ENCODE peak calls at places on chromosomes 16 and 17, in four cellular contexts. Y is HFF-Myc, Q is vagina, R is left lung. A is an unnamed sample.

GRCh38 chr16:65214196-65214595 is 92.3 kb upstream of the CDH11 start:
- DNase-seq in Y (no peak), Q (no peak), R (no peak), A (no peak)

GRCh38 chr17:11645426-11645825 is 47.2 kb downstream of the DNAH9 start:
- DNase-seq in R (no peak), Y (no peak), Q (peak), A (no peak)

GRCh38 chr17:4175921-4176802 is 33.2 kb downstream of the CYB5D2 start:
- DNase-seq in Y (peak), R (no peak), Q (no peak), A (peak)

GRCh38 chr17:77729587-77729986 is 228.9 kb upstream of the TNRC6C start:
- DNase-seq in Y (no peak), R (no peak), Q (peak), A (no peak)

GRCh38 chr16:88342491-88342890 is 40.3 kb upstream of the ZNF469 start:
- DNase-seq in R (no peak), Y (no peak), Q (no peak), A (peak)

GRCh38 chr17:68627956-68628355 is 26.8 kb upstream of the FAM20A start:
- DNase-seq in Q (no peak), Y (no peak), R (no peak), A (no peak)

GRCh38 chr16:30711712-30712111 is 12.7 kb downstream of the SRCAP start:
- DNase-seq in R (no peak), Y (no peak), Q (no peak), A (no peak)

GRCh38 chr17:83200231-83200699 is 120.9 kb downstream of the METRNL start:
- DNase-seq in Q (no peak), R (peak), Y (no peak), A (peak)

GRCh38 chr16:58651965-58652348 is 22.3 kb upstream of the CNOT1 start:
- DNase-seq in Y (no peak), R (no peak), Q (no peak), A (no peak)

GRCh38 chr16:80852261-80852872 is 48.0 kb upstream of the CDYL2 start:
- DNase-seq in R (no peak), Q (no peak), Y (no peak), A (no peak)

GRCh38 chr16:76955629-76956028 is 235.4 kb upstream of the MON1B start:
- DNase-seq in Y (no peak), Q (no peak), R (no peak), A (no peak)

GRCh38 chr17:47957591-47958490 is at the start of gene PRR15L:
- DNase-seq in R (peak), Q (no peak), Y (no peak), A (no peak)

GRCh38 chr17:82780981-82781893 is 29.4 kb downstream of the TBCD start:
- DNase-seq in Q (no peak), R (no peak), Y (no peak), A (no peak)

GRCh38 chr17:28928061-28928460 is 23.3 kb downstream of the PHF12 start:
- DNase-seq in Q (no peak), R (no peak), Y (no peak), A (no peak)

GRCh38 chr17:50817142-50817751 is 18.1 kb upstream of the WFIKKN2 start:
- DNase-seq in Y (no peak), R (no peak), Q (no peak), A (peak)

GRCh38 chr16:31072540-31073072 is 1.4 kb downstream of the ZNF668 start:
- DNase-seq in Q (no peak), R (no peak), Y (no peak), A (no peak)

GRCh38 chr17:4978720-4979119 is 8.8 kb downstream of the CAMTA2 start:
- DNase-seq in Y (no peak), Q (no peak), R (no peak), A (no peak)

GRCh38 chr16:84159006-84159405 is 13.9 kb downstream of the DNAAF1 start:
- DNase-seq in Q (no peak), Y (no peak), R (no peak), A (no peak)

GRCh38 chr17:62625870-62626200 is 1.6 kb upstream of the MRC2 start:
- DNase-seq in Y (no peak), R (no peak), Q (no peak), A (no peak)

GRCh38 chr17:3828151-3828851 is 17.7 kb downstream of the NCBP3 start:
- DNase-seq in Q (no peak), R (no peak), Y (no peak), A (no peak)

GRCh38 chr17:17154981-17155380 is 51.2 kb downstream of the PLD6 start:
- DNase-seq in Q (no peak), Y (no peak), R (no peak), A (no peak)

DNA sequence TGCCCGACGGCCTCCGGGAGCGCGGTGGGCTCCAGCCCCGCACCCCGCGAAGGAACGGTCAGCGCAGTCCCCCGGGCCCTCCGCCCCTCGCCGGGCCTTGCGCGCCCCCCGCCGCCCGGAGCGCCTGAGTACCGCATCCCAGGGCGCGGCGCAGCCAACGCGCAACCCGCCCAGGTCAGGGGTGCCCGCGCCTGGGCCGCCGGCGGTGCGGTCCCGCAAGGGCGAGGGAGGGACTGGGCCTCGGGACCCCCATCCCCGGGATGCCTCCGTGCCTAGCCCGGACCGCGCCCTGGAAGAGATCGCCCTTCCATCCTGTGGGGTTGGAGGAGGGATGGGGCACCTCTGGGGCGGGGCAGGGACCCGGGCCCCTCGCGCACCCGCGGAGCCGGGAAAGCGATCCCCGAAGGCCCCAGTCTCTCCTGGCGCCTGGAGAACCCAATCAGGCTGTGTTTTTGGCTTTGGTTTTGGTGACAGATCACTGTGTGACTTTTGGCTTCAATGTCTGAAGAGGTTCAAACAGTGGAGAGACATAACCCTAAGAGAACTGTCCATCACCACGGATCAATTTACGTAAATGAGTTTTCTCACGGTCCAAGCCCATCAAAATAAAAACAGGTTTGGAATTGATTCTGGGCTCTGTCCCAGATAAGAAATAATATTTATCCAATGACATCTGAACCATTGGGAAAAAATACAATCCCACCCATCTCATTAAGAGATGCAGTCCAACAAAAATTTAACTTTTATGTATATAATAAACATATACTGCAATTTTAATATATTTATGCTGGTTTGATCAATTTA is 17.8 kb downstream of the ENPP7 start:
- DNase-seq in Y (no peak), Q (no peak), R (no peak), A (no peak)
- H3K4me3 ChIP-seq in Y (no peak), Q (no peak), R (no peak), A (no peak)

GRCh38 chr17:64994781-64995538 is 61.6 kb downstream of the GNA13 start:
- DNase-seq in R (no peak), Q (no peak), Y (no peak), A (no peak)

GRCh38 chr17:65000798-65001197 is 55.7 kb downstream of the GNA13 start:
- DNase-seq in Q (no peak), Y (no peak), R (no peak), A (no peak)

GRCh38 chr17:65001409-65002045 is 55.0 kb downstream of the GNA13 start:
- DNase-seq in Q (no peak), Y (no peak), R (no peak), A (no peak)

GRCh38 chr17:64994281-64994680 is 62.3 kb downstream of the GNA13 start:
- DNase-seq in Q (no peak), R (no peak), Y (no peak), A (no peak)

DNA sequence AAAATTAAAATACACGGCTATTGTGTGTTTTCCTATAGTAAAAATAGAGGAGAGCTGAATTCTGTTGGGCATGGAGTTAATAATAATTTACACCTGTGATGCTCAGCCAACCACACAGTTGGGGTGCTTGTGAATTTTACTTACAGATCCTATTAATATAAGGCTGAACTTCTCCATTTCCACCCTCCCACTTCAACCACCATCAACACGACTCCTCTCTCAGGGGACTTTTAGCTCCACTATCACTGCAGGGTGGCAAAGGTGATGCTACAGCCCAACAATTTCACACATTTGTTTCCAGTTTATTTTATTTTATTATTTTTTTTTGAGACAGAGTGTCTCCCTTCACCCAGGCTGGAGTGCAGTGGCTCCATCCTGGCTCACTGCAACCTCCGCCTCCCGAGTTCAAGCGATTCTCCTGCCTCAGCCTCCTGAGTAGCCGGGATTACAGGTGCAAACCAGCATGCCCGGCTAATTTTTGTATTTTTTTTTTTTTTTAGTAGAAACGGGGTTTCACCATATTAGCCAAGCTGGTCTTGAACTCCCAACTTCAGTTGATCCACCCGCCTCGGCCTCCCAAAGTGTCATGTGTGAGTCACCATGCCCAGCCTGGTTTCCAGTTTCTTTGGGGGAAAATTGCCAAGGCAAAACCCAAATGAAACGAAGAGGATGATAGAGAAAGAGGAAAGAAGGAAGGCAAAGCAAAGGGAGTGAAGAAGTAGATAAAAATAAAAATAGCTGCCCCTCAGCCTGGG is 57.9 kb downstream of the GNA13 start:
- DNase-seq in Q (no peak), R (no peak), Y (no peak), A (no peak)
- H3K4me3 ChIP-seq in Q (no peak), R (no peak), Y (no peak), A (no peak)

GRCh38 chr17:1627219-1627986 is 1.2 kb downstream of the SLC43A2 start:
- DNase-seq in Q (no peak), R (no peak), Y (no peak), A (no peak)
- H3K4me3 ChIP-seq in Q (peak), R (peak), Y (peak), A (peak)

GRCh38 chr17:45310380-45311324 is 6.2 kb downstream of the MAP3K14 start:
- DNase-seq in Q (no peak), R (peak), Y (no peak), A (peak)

GRCh38 chr17:45312477-45313418 is 4.1 kb downstream of the MAP3K14 start:
- DNase-seq in Y (no peak), R (no peak), Q (no peak), A (no peak)

GRCh38 chr17:45313419-45313771 is 3.4 kb downstream of the MAP3K14 start:
- DNase-seq in R (no peak), Y (no peak), Q (no peak), A (no peak)

GRCh38 chr17:45311406-45311761 is 5.4 kb downstream of the MAP3K14 start:
- DNase-seq in R (no peak), Q (no peak), Y (no peak), A (no peak)

DNA sequence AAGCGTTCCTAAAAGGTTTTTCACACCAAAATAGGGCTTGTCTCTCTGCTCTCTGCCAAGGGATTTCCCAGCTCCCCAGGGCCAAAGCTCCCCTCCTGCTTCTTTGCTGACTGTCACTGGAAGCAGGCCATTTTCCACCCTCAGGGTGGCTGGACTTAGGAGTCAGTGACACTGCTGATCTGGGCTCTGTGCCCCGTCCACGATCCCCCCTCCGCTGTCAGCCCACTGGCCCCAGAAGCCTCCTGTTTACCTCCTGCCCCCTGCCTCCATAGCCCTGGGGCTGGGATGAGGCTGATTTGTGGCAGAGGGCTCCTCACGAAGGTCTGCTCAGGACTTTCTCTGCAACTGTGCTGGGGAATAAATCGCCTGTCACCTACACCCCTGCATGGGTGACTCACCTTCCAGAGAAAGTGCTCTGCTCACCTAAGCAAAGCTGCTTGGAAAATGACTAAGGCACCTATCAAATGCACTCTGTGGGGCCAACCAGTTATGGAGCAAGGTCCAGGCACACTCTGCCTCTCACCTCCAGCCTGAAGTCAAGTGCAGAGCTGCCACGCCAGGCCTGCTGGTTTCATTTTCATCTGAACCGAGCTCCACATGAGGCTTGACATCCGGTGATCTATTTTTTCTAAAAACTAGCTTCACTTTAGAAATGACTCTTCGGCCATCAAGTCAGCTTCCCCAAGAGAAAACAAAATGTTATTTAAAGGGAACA is 4.9 kb downstream of the MAP3K14 start:
- DNase-seq in R (peak), Q (no peak), Y (no peak), A (no peak)
- H3K4me3 ChIP-seq in R (peak), Q (peak), Y (peak), A (no peak)

DNA sequence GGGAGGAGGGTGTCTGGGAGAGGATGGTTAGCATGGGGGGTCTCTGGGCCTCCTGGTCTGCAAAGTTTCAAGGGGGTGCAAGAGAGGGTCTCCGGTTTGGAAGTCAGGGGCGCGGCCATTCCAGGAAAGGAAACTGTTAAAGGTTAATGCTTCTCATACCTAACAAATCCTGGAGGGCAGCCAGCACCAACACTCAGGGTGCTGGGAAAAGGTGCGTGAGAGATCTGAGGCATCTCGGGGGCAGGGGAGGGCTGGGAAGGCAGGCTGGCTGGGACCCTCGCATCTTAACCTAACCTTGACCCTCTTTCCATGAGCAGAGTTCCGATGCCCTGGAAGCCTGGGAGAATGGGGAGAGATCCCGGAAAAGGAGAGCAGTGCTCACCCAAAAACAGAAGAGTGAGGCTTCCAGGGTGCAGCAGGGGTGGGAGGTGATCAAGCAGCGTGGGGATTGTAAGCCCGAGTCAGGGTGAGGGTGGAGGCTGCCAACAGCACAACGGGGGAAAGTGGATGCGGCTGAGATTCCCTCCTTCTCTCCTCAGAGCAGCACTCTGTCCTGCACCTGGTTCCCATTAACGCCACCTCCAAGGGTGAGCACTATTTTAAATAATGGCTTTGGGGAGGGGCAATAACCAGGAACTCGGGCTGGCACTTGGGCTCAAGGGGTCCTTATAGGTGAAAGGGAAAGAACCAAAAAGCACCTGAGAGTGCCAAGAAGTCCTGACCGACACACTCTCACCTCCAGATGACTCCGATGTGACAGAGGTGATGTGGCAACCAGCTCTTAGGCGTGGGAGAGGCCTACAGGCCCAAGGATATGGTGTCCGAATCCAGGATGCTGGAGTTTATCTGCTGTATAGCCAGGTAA is 989 bp downstream of the TNFSF13 start:
- DNase-seq in R (peak), Q (no peak), Y (no peak), A (no peak)
- H3K4me3 ChIP-seq in R (peak), Q (peak), Y (no peak), A (no peak)

DNA sequence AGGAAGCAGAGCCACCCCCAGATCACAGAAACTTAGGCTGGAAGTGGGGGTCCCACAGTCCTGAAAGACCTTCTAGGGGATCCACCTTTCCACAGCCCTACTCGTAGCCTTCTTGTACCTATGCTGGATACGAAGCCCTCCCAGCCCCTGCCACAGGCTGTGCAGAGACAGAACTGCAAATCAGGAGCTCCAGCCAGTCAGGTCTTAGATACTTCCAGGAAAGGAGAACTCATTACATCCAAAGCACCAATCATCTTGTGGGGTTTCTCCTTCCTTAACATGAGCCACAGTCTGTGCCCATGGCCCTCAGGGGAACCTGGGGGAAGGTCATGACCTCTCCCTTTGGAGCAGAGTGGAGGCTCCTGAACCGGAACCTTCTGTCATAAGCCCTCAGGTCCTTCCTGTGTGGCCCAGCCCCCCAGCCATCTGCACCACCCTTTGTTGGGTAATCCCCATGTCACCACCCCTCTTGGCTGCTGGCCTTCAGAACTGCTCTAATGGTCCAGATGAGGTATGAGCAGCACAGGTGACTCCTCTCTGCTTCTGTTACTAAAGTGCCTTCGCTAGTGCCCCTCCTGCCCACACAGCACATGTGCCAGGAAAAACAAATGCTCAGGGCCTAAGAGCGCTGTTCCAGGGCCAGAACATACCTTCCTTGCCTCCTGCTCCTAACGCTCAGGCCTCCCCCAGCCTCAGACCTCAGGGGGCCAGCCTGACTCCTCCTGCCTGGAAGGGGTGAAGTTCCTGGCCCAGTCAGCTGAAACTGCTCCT is 14.6 kb downstream of the SRCIN1 start:
- DNase-seq in R (peak), Y (no peak), Q (no peak), A (no peak)
- H3K4me3 ChIP-seq in R (no peak), Y (no peak), Q (no peak), A (no peak)

DNA sequence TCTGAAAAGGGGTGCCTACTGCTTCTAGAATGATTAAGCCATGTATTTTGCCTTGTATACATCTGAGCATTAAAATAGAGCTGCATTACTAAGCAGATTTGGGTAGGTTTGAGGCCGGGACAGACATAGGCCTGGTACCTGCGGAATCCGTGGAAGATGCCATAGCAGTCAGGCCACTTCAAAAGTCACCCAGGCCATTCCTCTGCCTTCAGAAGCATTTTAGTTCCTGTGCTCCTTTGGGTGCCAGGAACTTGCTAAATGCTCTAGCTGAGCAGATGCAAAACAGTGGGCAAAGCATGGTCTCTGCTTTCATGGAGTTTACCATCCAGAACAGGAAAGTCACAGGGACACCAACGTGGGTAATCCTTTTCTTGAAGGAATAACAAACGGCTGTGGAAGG is 5.7 kb upstream of the TMEM100 start:
- DNase-seq in R (no peak), Y (no peak), Q (no peak), A (no peak)
- H3K4me3 ChIP-seq in R (peak), Y (no peak), Q (no peak), A (no peak)